ENCODE peak calls at places on chromosomes 6 and 20, in four cellular contexts. One of them, this sample, is unnamed.

GRCh38 chr20:36606171-36607116 is 865 bp downstream of the RAB5IF start:
- DNase-seq in NAMALWA: peak
- DNase-seq in T-cell: no peak
- DNase-seq in OCI-LY7: peak
- DNase-seq in this sample: no peak

GRCh38 chr20:46970937-46971630 is 76.4 kb downstream of the EYA2 start:
- DNase-seq in NAMALWA: peak
- DNase-seq in T-cell: no peak
- DNase-seq in OCI-LY7: peak
- DNase-seq in this sample: no peak

GRCh38 chr6:42165016-42165415 is 8.1 kb upstream of the GUCA1A start:
- DNase-seq in NAMALWA: no peak
- DNase-seq in T-cell: no peak
- DNase-seq in OCI-LY7: no peak
- DNase-seq in this sample: no peak

GRCh38 chr6:24985313-24985712 is 49.6 kb upstream of the RIPOR2 start:
- DNase-seq in NAMALWA: no peak
- DNase-seq in T-cell: no peak
- DNase-seq in OCI-LY7: no peak
- DNase-seq in this sample: no peak

GRCh38 chr20:57627972-57628650 is 7.9 kb upstream of the ZBP1 start:
- DNase-seq in NAMALWA: peak
- DNase-seq in T-cell: peak
- DNase-seq in OCI-LY7: peak
- DNase-seq in this sample: peak

GRCh38 chr6:88963139-88964090 is at the start of gene RNGTT:
- DNase-seq in NAMALWA: peak
- DNase-seq in T-cell: peak
- DNase-seq in OCI-LY7: peak
- DNase-seq in this sample: peak

GRCh38 chr20:13436530-13436929 is 202.2 kb downstream of the TASP1 start:
- DNase-seq in NAMALWA: no peak
- DNase-seq in T-cell: no peak
- DNase-seq in OCI-LY7: no peak
- DNase-seq in this sample: no peak

GRCh38 chr6:34531580-34532201 is 24.4 kb downstream of the SPDEF start:
- DNase-seq in NAMALWA: peak
- DNase-seq in T-cell: peak
- DNase-seq in OCI-LY7: peak
- DNase-seq in this sample: no peak

GRCh38 chr6:111764238-111765182 is 108.7 kb downstream of the FYN start:
- DNase-seq in NAMALWA: peak
- DNase-seq in T-cell: peak
- DNase-seq in OCI-LY7: peak
- DNase-seq in this sample: no peak

GRCh38 chr6:161439093-161439492 is 165.2 kb upstream of the AGPAT4 start:
- DNase-seq in NAMALWA: no peak
- DNase-seq in T-cell: no peak
- DNase-seq in OCI-LY7: no peak
- DNase-seq in this sample: no peak

GRCh38 chr6:35428421-35429149 is 23.6 kb upstream of the FANCE start:
- DNase-seq in NAMALWA: no peak
- DNase-seq in T-cell: no peak
- DNase-seq in OCI-LY7: no peak
- DNase-seq in this sample: no peak

GRCh38 chr6:15953152-15953880 is 175.6 kb upstream of the MYLIP start:
- DNase-seq in NAMALWA: no peak
- DNase-seq in T-cell: no peak
- DNase-seq in OCI-LY7: no peak
- DNase-seq in this sample: no peak

GRCh38 chr20:4875578-4876067 is 125.7 kb downstream of the SLC23A2 start:
- DNase-seq in NAMALWA: no peak
- DNase-seq in T-cell: no peak
- DNase-seq in OCI-LY7: peak
- DNase-seq in this sample: no peak

GRCh38 chr6:163218361-163218894 is 196.1 kb upstream of the QKI start:
- DNase-seq in NAMALWA: no peak
- DNase-seq in T-cell: no peak
- DNase-seq in OCI-LY7: no peak
- DNase-seq in this sample: no peak

GRCh38 chr20:47204008-47204745 is 152.3 kb downstream of the ZMYND8 start:
- DNase-seq in NAMALWA: no peak
- DNase-seq in T-cell: no peak
- DNase-seq in OCI-LY7: no peak
- DNase-seq in this sample: no peak

GRCh38 chr6:117627533-117627932 is 25.2 kb upstream of the GOPC start:
- DNase-seq in NAMALWA: no peak
- DNase-seq in T-cell: no peak
- DNase-seq in OCI-LY7: peak
- DNase-seq in this sample: no peak

GRCh38 chr20:3819413-3820047 is 817 bp upstream of the AP5S1 start:
- DNase-seq in NAMALWA: no peak
- DNase-seq in T-cell: no peak
- DNase-seq in OCI-LY7: peak
- DNase-seq in this sample: no peak

GRCh38 chr6:34986845-34987246 is 97.8 kb downstream of the ANKS1A start:
- DNase-seq in NAMALWA: peak
- DNase-seq in T-cell: peak
- DNase-seq in OCI-LY7: peak
- DNase-seq in this sample: peak

GRCh38 chr6:31581511-31582229 is 554 bp downstream of the LTB start:
- DNase-seq in NAMALWA: peak
- DNase-seq in T-cell: no peak
- DNase-seq in OCI-LY7: no peak
- DNase-seq in this sample: peak

GRCh38 chr6:1485678-1486077 is 96.3 kb downstream of the FOXF2 start:
- DNase-seq in NAMALWA: no peak
- DNase-seq in T-cell: no peak
- DNase-seq in OCI-LY7: no peak
- DNase-seq in this sample: no peak

GRCh38 chr6:148235446-148235845 is 107.2 kb upstream of the SASH1 start:
- DNase-seq in NAMALWA: no peak
- DNase-seq in T-cell: no peak
- DNase-seq in OCI-LY7: no peak
- DNase-seq in this sample: no peak

GRCh38 chr6:53011993-53012392 is 16.9 kb upstream of the GSTA4 start:
- DNase-seq in NAMALWA: no peak
- DNase-seq in T-cell: no peak
- DNase-seq in OCI-LY7: no peak
- DNase-seq in this sample: no peak

GRCh38 chr6:135006386-135006914 is 48.2 kb downstream of the HBS1L start:
- DNase-seq in NAMALWA: no peak
- DNase-seq in T-cell: no peak
- DNase-seq in OCI-LY7: no peak
- DNase-seq in this sample: no peak

GRCh38 chr6:81480139-81480538 is 272.3 kb downstream of the TENT5A start:
- DNase-seq in NAMALWA: no peak
- DNase-seq in T-cell: no peak
- DNase-seq in OCI-LY7: no peak
- DNase-seq in this sample: no peak

GRCh38 chr6:128097019-128097418 is 196.2 kb upstream of the THEMIS start:
- DNase-seq in NAMALWA: no peak
- DNase-seq in T-cell: no peak
- DNase-seq in OCI-LY7: no peak
- DNase-seq in this sample: no peak

GRCh38 chr20:25586877-25587276 is 1.5 kb upstream of the NINL start:
- DNase-seq in NAMALWA: no peak
- DNase-seq in T-cell: no peak
- DNase-seq in OCI-LY7: no peak
- DNase-seq in this sample: no peak

GRCh38 chr20:58650776-58651547 is at the start of gene STX16:
- DNase-seq in NAMALWA: peak
- DNase-seq in T-cell: peak
- DNase-seq in OCI-LY7: peak
- DNase-seq in this sample: peak

GRCh38 chr6:166822609-166823008 is 133.7 kb downstream of the RNASET2 start:
- DNase-seq in NAMALWA: no peak
- DNase-seq in T-cell: no peak
- DNase-seq in OCI-LY7: no peak
- DNase-seq in this sample: no peak

GRCh38 chr20:60020251-60020650 is 62.0 kb downstream of the CDH26 start:
- DNase-seq in NAMALWA: no peak
- DNase-seq in T-cell: no peak
- DNase-seq in OCI-LY7: no peak
- DNase-seq in this sample: no peak

GRCh38 chr20:38875170-38875993 is 50.8 kb upstream of the FAM83D start:
- DNase-seq in NAMALWA: peak
- DNase-seq in T-cell: peak
- DNase-seq in OCI-LY7: peak
- DNase-seq in this sample: peak

GRCh38 chr20:13119583-13119982 is 101.5 kb upstream of the ISM1 start:
- DNase-seq in NAMALWA: peak
- DNase-seq in T-cell: peak
- DNase-seq in OCI-LY7: peak
- DNase-seq in this sample: peak

GRCh38 chr6:41548098-41548840 is 2.1 kb downstream of the FOXP4 start:
- DNase-seq in NAMALWA: no peak
- DNase-seq in T-cell: no peak
- DNase-seq in OCI-LY7: no peak
- DNase-seq in this sample: peak

GRCh38 chr20:33830371-33830770 is 19.2 kb downstream of the CHMP4B start:
- DNase-seq in NAMALWA: no peak
- DNase-seq in T-cell: no peak
- DNase-seq in OCI-LY7: no peak
- DNase-seq in this sample: no peak

GRCh38 chr6:53466257-53466656 is 78.6 kb downstream of the GCLC start:
- DNase-seq in NAMALWA: no peak
- DNase-seq in T-cell: no peak
- DNase-seq in OCI-LY7: no peak
- DNase-seq in this sample: no peak

GRCh38 chr20:41619360-41620115 is 1.4 kb upstream of the CHD6 start:
- DNase-seq in NAMALWA: no peak
- DNase-seq in T-cell: no peak
- DNase-seq in OCI-LY7: no peak
- DNase-seq in this sample: no peak

GRCh38 chr6:104579464-104579863 is 280.3 kb downstream of the HACE1 start:
- DNase-seq in NAMALWA: no peak
- DNase-seq in T-cell: no peak
- DNase-seq in OCI-LY7: no peak
- DNase-seq in this sample: no peak

GRCh38 chr6:72977114-72977513 is 248.2 kb downstream of the KHDC1L start:
- DNase-seq in NAMALWA: no peak
- DNase-seq in T-cell: no peak
- DNase-seq in OCI-LY7: peak
- DNase-seq in this sample: no peak

GRCh38 chr6:25278557-25278913 is 639 bp upstream of the CARMIL1 start:
- DNase-seq in NAMALWA: no peak
- DNase-seq in T-cell: no peak
- DNase-seq in OCI-LY7: no peak
- DNase-seq in this sample: no peak

GRCh38 chr6:160535270-160535669 is 128.8 kb downstream of the LPA start:
- DNase-seq in NAMALWA: no peak
- DNase-seq in T-cell: no peak
- DNase-seq in OCI-LY7: no peak
- DNase-seq in this sample: no peak

This sample was measured in memory B cell.